ENCODE peak calls at places on chromosomes 16 and 17, in five cellular contexts. M is mucosa of descending colon; V is H1; G is CD8-positive, alpha-beta T cell; D is fibroblast of the aortic adventitia. A is an unnamed sample.

GRCh38 chr17:15091825-15092224 is 173.3 kb downstream of the PMP22 start:
- DNase-seq in M (no peak), V (no peak), G (no peak), D (no peak), A (no peak)

GRCh38 chr16:610513-611381 is 20.0 kb upstream of the WFIKKN1 start:
- DNase-seq in M (peak), V (peak), G (peak), D (no peak), A (peak)

GRCh38 chr17:50666316-50666715 is 31.6 kb downstream of the ABCC3 start:
- DNase-seq in M (no peak), V (no peak), G (no peak), D (no peak), A (no peak)

GRCh38 chr17:8630227-8630801 is at the start of gene MYH10:
- DNase-seq in M (peak), V (no peak), G (no peak), D (no peak), A (no peak)

GRCh38 chr17:72560303-72561247 is 439.8 kb downstream of the SOX9 start:
- DNase-seq in M (peak), V (peak), G (peak), D (peak), A (peak)

GRCh38 chr16:73735018-73735417 is 561.6 kb upstream of the PSMD7 start:
- DNase-seq in M (no peak), V (no peak), G (no peak), D (peak), A (peak)

GRCh38 chr16:53829186-53829747 is 125.3 kb downstream of the FTO start:
- DNase-seq in M (no peak), V (no peak), G (no peak), D (peak), A (peak)

GRCh38 chr16:23082161-23082788 is 67.0 kb downstream of the USP31 start:
- DNase-seq in M (no peak), V (no peak), G (no peak), D (no peak), A (no peak)

GRCh38 chr16:70267516-70267915 is 15.8 kb upstream of the EXOSC6 start:
- DNase-seq in M (peak), V (peak), G (no peak), D (peak), A (peak)

GRCh38 chr17:63492940-63493339 is 16.1 kb downstream of the ACE start:
- DNase-seq in M (no peak), V (no peak), G (no peak), D (no peak), A (no peak)

GRCh38 chr17:39169518-39169917 is 3.6 kb upstream of the ARL5C start:
- DNase-seq in M (no peak), V (no peak), G (no peak), D (no peak), A (no peak)

GRCh38 chr17:22717211-22717610 is 1024.9 kb downstream of the KCNJ18 start:
- DNase-seq in M (no peak), V (no peak), G (no peak), D (no peak), A (no peak)

GRCh38 chr17:67316776-67317175 is 49.6 kb downstream of the PSMD12 start:
- DNase-seq in M (no peak), V (no peak), G (no peak), D (no peak), A (no peak)

GRCh38 chr17:50511058-50511457 is 2.8 kb downstream of the MYCBPAP start:
- DNase-seq in M (peak), V (no peak), G (no peak), D (peak), A (no peak)

GRCh38 chr17:12637745-12638651 is 27.7 kb upstream of the MYOCD start:
- DNase-seq in M (no peak), V (no peak), G (no peak), D (no peak), A (no peak)

GRCh38 chr16:50259334-50260205 is 6.8 kb upstream of the ADCY7 start:
- DNase-seq in M (peak), V (no peak), G (no peak), D (peak), A (peak)

GRCh38 chr16:75226550-75227360 is 8.0 kb downstream of the CTRB1 start:
- DNase-seq in M (no peak), V (no peak), G (no peak), D (no peak), A (no peak)

GRCh38 chr16:73231379-73231778 is 183.5 kb upstream of the ZFHX3 start:
- DNase-seq in M (no peak), V (no peak), G (no peak), D (no peak), A (no peak)

GRCh38 chr17:56262854-56263253 is 109.6 kb downstream of the ANKFN1 start:
- DNase-seq in M (no peak), V (no peak), G (no peak), D (no peak), A (peak)

GRCh38 chr17:60169921-60170817 is 20.4 kb downstream of the CA4 start:
- DNase-seq in M (peak), V (no peak), G (no peak), D (peak), A (no peak)

GRCh38 chr16:84851192-84852127 is 31.7 kb downstream of the CRISPLD2 start:
- DNase-seq in M (no peak), V (no peak), G (no peak), D (peak), A (peak)

GRCh38 chr17:56125830-56126819 is 27.1 kb upstream of the ANKFN1 start:
- DNase-seq in M (no peak), V (peak), G (no peak), D (peak), A (peak)

GRCh38 chr17:80375186-80375585 is 39.8 kb upstream of the ENDOV start:
- DNase-seq in M (no peak), V (no peak), G (no peak), D (no peak), A (no peak)

GRCh38 chr17:72518810-72519597 is 398.2 kb downstream of the SOX9 start:
- DNase-seq in M (peak), V (no peak), G (no peak), D (no peak), A (no peak)

GRCh38 chr17:58363457-58364185 is 11.6 kb upstream of the SUPT4H1 start:
- DNase-seq in M (no peak), V (no peak), G (no peak), D (no peak), A (no peak)

GRCh38 chr17:28425206-28425605 is 19.2 kb upstream of the SLC46A1 start:
- DNase-seq in M (no peak), V (no peak), G (no peak), D (no peak), A (no peak)

GRCh38 chr17:6245301-6245810 is 175.2 kb downstream of the WSCD1 start:
- DNase-seq in M (no peak), V (no peak), G (no peak), D (no peak), A (no peak)

GRCh38 chr17:48333034-48333491 is 97.0 kb downstream of the SKAP1 start:
- DNase-seq in M (no peak), V (no peak), G (no peak), D (no peak), A (peak)

GRCh38 chr17:17834974-17835373 is 1.8 kb downstream of the SREBF1 start:
- DNase-seq in M (no peak), V (no peak), G (no peak), D (no peak), A (no peak)

DNA sequence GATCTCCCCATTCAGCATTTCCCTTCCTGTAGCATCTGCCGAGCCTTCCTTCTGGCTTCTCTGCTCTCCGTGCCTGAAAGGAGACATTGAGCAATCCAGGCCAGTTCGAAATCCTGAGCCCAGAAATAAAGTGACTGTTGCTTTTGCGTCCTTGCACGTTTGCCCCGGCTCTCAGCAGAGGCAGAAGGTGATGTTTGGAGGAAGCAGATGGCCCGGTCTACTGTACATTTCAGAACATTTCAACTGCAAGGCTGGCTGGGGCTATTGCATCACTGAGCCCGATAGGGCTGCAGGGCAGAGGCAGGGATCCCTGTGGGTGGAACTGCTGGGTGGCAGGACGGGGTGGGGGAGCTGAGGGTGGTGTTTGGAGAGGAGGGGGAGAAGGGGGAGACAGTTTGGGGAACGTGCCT is 29.5 kb downstream of the IRF8 start:
- DNase-seq in M (peak), V (no peak), G (no peak), D (peak), A (no peak)
- TF ChIP-seq CTCF in M (no peak), V (no peak), G (no peak), D (no peak), A (no peak)

DNA sequence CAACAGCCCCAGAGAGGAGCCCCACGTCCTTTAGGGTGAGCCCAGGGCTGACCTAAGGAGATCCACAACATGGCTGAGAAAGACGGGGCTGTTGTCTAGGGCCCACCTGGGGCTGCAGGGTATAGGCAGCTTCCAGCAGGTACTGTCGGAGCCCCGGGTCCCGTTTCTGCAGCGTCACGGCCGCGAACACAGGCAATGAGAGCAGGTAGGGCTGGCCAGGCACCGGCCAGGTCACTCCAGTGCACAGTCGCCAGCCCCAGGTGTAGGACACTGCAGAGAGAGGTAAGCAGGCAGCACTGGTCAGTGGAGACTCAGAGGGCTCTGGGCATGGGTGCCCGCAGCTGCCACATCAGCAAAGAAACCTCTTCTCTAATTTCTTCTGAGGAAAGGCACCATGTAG is 115.2 kb downstream of the LITAF start:
- DNase-seq in M (no peak), V (no peak), G (no peak), D (no peak), A (no peak)
- H3K4me3 ChIP-seq in M (no peak), V (no peak), G (no peak), D (no peak), A (no peak)

DNA sequence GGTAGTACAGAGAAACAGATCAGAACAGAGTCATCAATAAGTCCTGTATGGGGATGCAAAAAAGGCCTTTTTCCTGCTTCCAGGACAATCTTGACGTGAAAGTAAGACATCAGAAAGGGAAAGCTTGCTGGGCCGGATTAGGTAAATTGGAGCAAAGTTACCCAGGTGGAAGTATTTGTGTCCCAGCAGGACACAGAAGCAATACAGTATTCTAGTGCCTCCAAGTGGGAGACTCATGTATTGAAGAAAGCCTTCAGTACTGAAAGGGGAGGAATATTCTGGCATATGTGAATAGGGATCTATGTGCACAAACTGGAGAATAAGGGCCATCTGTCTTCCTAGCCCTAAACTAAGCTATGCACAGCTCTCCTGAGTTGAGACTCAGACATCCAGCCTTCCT is 327.2 kb upstream of the CDH8 start:
- DNase-seq in M (no peak), V (no peak), G (no peak), D (no peak), A (no peak)
- TF ChIP-seq CTCF in M (no peak), V (peak), G (no peak), D (no peak), A (no peak)

DNA sequence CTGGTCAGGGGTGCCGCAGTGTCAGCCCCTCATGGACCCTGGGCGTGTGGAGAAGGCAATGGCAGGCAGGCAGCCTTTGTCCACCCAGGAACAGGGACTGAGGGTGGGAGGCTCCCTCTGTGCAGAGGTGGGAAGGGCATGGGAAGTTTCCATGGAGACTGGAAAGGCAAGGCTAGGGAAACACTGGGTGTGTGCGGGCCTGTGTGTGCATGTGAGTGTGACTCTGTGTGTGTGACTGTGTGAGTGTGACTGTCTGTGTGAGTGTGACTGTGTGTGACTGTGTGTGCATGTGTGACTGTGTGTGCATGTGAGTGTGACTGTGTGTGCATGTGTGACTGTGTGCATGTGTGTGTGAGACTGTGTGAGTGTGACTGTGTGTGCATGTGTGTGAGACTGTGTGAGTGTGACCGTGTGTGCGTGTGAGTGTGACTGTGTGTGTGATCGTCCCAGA is 899 bp downstream of the CD300C start:
- DNase-seq in M (no peak), V (no peak), G (no peak), D (no peak), A (no peak)
- H3K4me3 ChIP-seq in M (no peak), V (no peak), G (no peak), D (no peak), A (no peak)

DNA sequence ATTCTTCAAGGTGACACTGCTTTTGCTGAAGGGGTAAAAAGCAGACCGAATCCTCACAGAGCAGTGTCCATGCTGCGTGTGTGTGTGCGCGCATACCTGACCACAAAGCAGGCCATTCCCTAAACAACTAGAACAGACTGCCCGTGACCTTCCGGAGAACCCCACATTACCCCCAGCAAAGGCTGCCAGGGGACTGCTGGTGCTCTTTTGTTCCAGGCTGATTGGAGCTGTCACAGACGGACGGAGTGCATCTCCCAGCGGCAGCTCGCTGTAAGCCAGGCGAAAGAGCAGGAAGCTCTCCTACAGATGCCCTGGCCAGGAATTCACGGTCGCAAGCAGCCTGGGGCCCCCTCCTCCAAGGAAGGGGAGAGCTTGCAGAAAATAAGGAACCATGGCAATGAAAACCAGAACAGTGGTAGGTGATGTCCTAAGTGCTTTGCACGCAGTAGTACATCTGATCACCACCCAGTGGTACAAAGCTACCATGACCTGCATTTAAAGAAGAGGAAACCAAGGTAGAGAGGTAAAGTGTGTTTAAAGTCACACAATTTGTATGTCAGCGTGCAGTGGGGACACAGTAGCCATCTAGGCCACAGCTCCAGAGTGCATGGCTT is 153.4 kb upstream of the DYNLRB2 start:
- DNase-seq in M (no peak), V (no peak), G (no peak), D (no peak), A (peak)
- TF ChIP-seq CTCF in M (no peak), V (no peak), G (no peak), D (no peak), A (peak)

GRCh38 chr16:8861563-8862308 is 7.1 kb downstream of the CARHSP1 start:
- DNase-seq in M (peak), V (no peak), G (no peak), D (no peak), A (no peak)
- H3K4me3 ChIP-seq in M (no peak), V (no peak), G (no peak), D (no peak), A (no peak)

GRCh38 chr16:30746638-30747160 is 1.5 kb upstream of the PHKG2 start:
- DNase-seq in M (no peak), V (no peak), G (no peak), D (no peak), A (no peak)

GRCh38 chr16:30748634-30749445 is 615 bp downstream of the PHKG2 start:
- DNase-seq in M (no peak), V (peak), G (peak), D (peak), A (peak)

GRCh38 chr16:30745082-30745481 is 3.1 kb upstream of the PHKG2 start:
- DNase-seq in M (no peak), V (no peak), G (no peak), D (no peak), A (no peak)

GRCh38 chr16:30747331-30747730 is 894 bp upstream of the PHKG2 start:
- DNase-seq in M (no peak), V (no peak), G (no peak), D (peak), A (peak)

GRCh38 chr16:30747799-30748633 is at the start of gene PHKG2:
- DNase-seq in M (peak), V (peak), G (peak), D (peak), A (peak)
- TF ChIP-seq CTCF in M (peak), V (no peak), G (no peak), D (no peak), A (no peak)

GRCh38 chr16:9090960-9091866 is at the start of gene HAPSTR1:
- DNase-seq in M (peak), V (peak), G (peak), D (peak), A (peak)

GRCh38 chr16:9088848-9089247 is 2.6 kb upstream of the HAPSTR1 start:
- DNase-seq in M (no peak), V (no peak), G (no peak), D (no peak), A (no peak)

GRCh38 chr16:9090101-9090959 is 1.1 kb upstream of the HAPSTR1 start:
- DNase-seq in M (peak), V (peak), G (peak), D (no peak), A (no peak)

GRCh38 chr16:9091867-9092281 is 430 bp downstream of the HAPSTR1 start:
- DNase-seq in M (peak), V (peak), G (peak), D (no peak), A (peak)

GRCh38 chr16:9089660-9090059 is 1.8 kb upstream of the HAPSTR1 start:
- DNase-seq in M (no peak), V (no peak), G (no peak), D (no peak), A (no peak)
- H3K4me3 ChIP-seq in M (no peak), V (peak), G (no peak), D (no peak), A (no peak)

A was measured in astrocyte of the spinal cord.